ENCODE peak calls at places on chromosomes 16 and 17, in nine cellular contexts. Y is NCI-H1436; E is activated CD8-positive, alpha-beta memory T cell treated with anti-CD3 and anti-CD28 coated beads for 24 hours; W is NT2/D1; P is mammary epithelial cell; F is NCI-H69; A is stimulated activated CD4-positive, alpha-beta T cell treated with anti-CD3 and anti-CD28 coated beads, Interleukin-1b, Interleukin-23, amount 100 ng/mL, for 1 hour; T is GM12891; M is hypothalamus. K is an unnamed sample.

GRCh38 chr16:89922884-89923639 is at the start of gene TUBB3:
- DNase-seq in Y (peak; percentile 85), E (no peak), W (no peak), P (peak; percentile 72), F (peak; percentile 88), A (no peak), T (peak; percentile 81), M (peak; percentile 66), K (peak; percentile 97)

GRCh38 chr17:29243792-29244191 is 2.9 kb upstream of the CRYBA1 start:
- DNase-seq in Y (no peak), E (no peak), W (no peak), P (peak; percentile 16), F (peak; percentile 51), A (no peak), T (no peak), M (no peak), K (peak; percentile 73)

GRCh38 chr17:3683054-3683511 is 12.9 kb downstream of the P2RX5 start:
- DNase-seq in Y (peak; percentile 41), E (peak; percentile 85), W (no peak), P (peak; percentile 19), F (peak; percentile 43), A (no peak), T (peak; percentile 92), M (peak; percentile 2), K (peak; percentile 59)

GRCh38 chr16:83713597-83713996 is 94.2 kb upstream of the HSBP1 start:
- DNase-seq in Y (no peak), E (no peak), W (no peak), P (no peak), F (no peak), A (no peak), T (no peak), M (no peak), K (peak; percentile 86)

GRCh38 chr16:75402821-75403475 is 30.4 kb downstream of the CFDP1 start:
- DNase-seq in Y (peak; percentile 9), E (no peak), W (no peak), P (peak; percentile 14), F (peak; percentile 33), A (no peak), T (no peak), M (peak; percentile 21), K (peak; percentile 28)

GRCh38 chr17:14061666-14062560 is 7.4 kb upstream of the COX10 start:
- DNase-seq in Y (no peak), E (no peak), W (no peak), P (peak; percentile 48), F (no peak), A (no peak), T (no peak), M (no peak), K (peak; percentile 23)

GRCh38 chr17:27423651-27424050 is 32.6 kb upstream of the KSR1 start:
- DNase-seq in Y (no peak), E (no peak), W (no peak), P (no peak), F (no peak), A (no peak), T (no peak), M (no peak), K (no peak)

GRCh38 chr16:57517397-57518367 is 18.7 kb downstream of the CCDC102A start:
- DNase-seq in Y (no peak), E (no peak), W (no peak), P (no peak), F (no peak), A (no peak), T (no peak), M (no peak), K (no peak)

GRCh38 chr16:58684001-58684353 is 593 bp downstream of the SLC38A7 start:
- DNase-seq in Y (no peak), E (no peak), W (no peak), P (peak; percentile 15), F (no peak), A (no peak), T (no peak), M (peak; percentile 31), K (no peak)

GRCh38 chr16:66422366-66422765 is 4.7 kb upstream of the BEAN1 start:
- DNase-seq in Y (no peak), E (no peak), W (no peak), P (no peak), F (no peak), A (no peak), T (no peak), M (no peak), K (no peak)

GRCh38 chr16:621526-622105 is 9.2 kb upstream of the WFIKKN1 start:
- DNase-seq in Y (no peak), E (no peak), W (no peak), P (no peak), F (peak; percentile 76), A (no peak), T (no peak), M (peak; percentile 54), K (no peak)

GRCh38 chr17:35117984-35118383 is 1.7 kb downstream of the RAD51D start:
- DNase-seq in Y (peak; percentile 46), E (no peak), W (no peak), P (peak; percentile 47), F (peak; percentile 81), A (no peak), T (no peak), M (peak; percentile 11), K (peak; percentile 72)

GRCh38 chr17:19386974-19387920 is at the start of gene MFAP4:
- DNase-seq in Y (peak; percentile 67), E (no peak), W (no peak), P (no peak), F (peak; percentile 95), A (no peak), T (no peak), M (peak; percentile 59), K (no peak)

GRCh38 chr17:57993471-57994365 is 5.7 kb upstream of the VEZF1 start:
- DNase-seq in Y (no peak), E (no peak), W (no peak), P (no peak), F (peak; percentile 97), A (no peak), T (no peak), M (no peak), K (no peak)

GRCh38 chr17:17769869-17770361 is 66.9 kb downstream of the SREBF1 start:
- DNase-seq in Y (no peak), E (no peak), W (no peak), P (no peak), F (no peak), A (no peak), T (no peak), M (no peak), K (no peak)

GRCh38 chr17:17344507-17345293 is 41.5 kb downstream of the NT5M start:
- DNase-seq in Y (no peak), E (no peak), W (no peak), P (no peak), F (no peak), A (no peak), T (no peak), M (no peak), K (no peak)

K was measured in T47D.